ENCODE peak calls at places on chromosomes 3 and 15, in four cellular contexts. One of them, this sample, is unnamed.

GRCh38 chr3:40911928-40912327 is 287.4 kb upstream of the CTNNB1 start:
- DNase-seq in omental fat pad: no peak
- DNase-seq in hepatocyte: peak
- DNase-seq in WTC11: no peak
- DNase-seq in this sample: no peak

GRCh38 chr3:141949972-141950371 is 73.5 kb downstream of the ATP1B3 start:
- DNase-seq in omental fat pad: no peak
- DNase-seq in hepatocyte: no peak
- DNase-seq in WTC11: no peak
- DNase-seq in this sample: no peak

GRCh38 chr3:157650699-157651098 is 147.5 kb upstream of the VEPH1 start:
- DNase-seq in hepatocyte: no peak
- DNase-seq in omental fat pad: no peak
- DNase-seq in WTC11: no peak
- DNase-seq in this sample: no peak

GRCh38 chr15:44194397-44195150 is 497 bp downstream of the FRMD5 start:
- DNase-seq in hepatocyte: peak
- DNase-seq in WTC11: no peak
- DNase-seq in omental fat pad: no peak
- DNase-seq in this sample: no peak

GRCh38 chr3:85678713-85679112 is 719.9 kb downstream of the CADM2 start:
- DNase-seq in omental fat pad: no peak
- DNase-seq in WTC11: no peak
- DNase-seq in hepatocyte: no peak
- DNase-seq in this sample: no peak

GRCh38 chr15:77867266-77868047 is 210.1 kb downstream of the TBC1D2B start:
- DNase-seq in omental fat pad: no peak
- DNase-seq in hepatocyte: no peak
- DNase-seq in WTC11: no peak
- DNase-seq in this sample: no peak

GRCh38 chr3:149401215-149401925 is 23.9 kb upstream of the TM4SF1 start:
- DNase-seq in omental fat pad: no peak
- DNase-seq in WTC11: no peak
- DNase-seq in hepatocyte: peak
- DNase-seq in this sample: no peak

GRCh38 chr3:30747771-30748281 is 141.4 kb downstream of the TGFBR2 start:
- DNase-seq in WTC11: no peak
- DNase-seq in omental fat pad: no peak
- DNase-seq in hepatocyte: peak
- DNase-seq in this sample: no peak

GRCh38 chr3:115623414-115623868 is at the start of gene GAP43:
- DNase-seq in WTC11: peak
- DNase-seq in omental fat pad: no peak
- DNase-seq in hepatocyte: peak
- DNase-seq in this sample: peak

GRCh38 chr3:57682284-57682683 is 10.6 kb downstream of the DENND6A start:
- DNase-seq in WTC11: no peak
- DNase-seq in hepatocyte: no peak
- DNase-seq in omental fat pad: no peak
- DNase-seq in this sample: no peak
- TF ChIP-seq CTCF in WTC11: no peak
- TF ChIP-seq CTCF in hepatocyte: peak
- TF ChIP-seq CTCF in omental fat pad: no peak
- TF ChIP-seq CTCF in this sample: no peak

GRCh38 chr3:136949708-136950107 is 8.1 kb upstream of the IL20RB start:
- DNase-seq in hepatocyte: no peak
- DNase-seq in omental fat pad: no peak
- DNase-seq in WTC11: no peak
- DNase-seq in this sample: no peak
- TF ChIP-seq CTCF in hepatocyte: peak
- TF ChIP-seq CTCF in omental fat pad: no peak
- TF ChIP-seq CTCF in WTC11: no peak
- TF ChIP-seq CTCF in this sample: peak

GRCh38 chr3:128906804-128907525 is 27.5 kb downstream of the ACAD9 start:
- DNase-seq in hepatocyte: no peak
- DNase-seq in omental fat pad: no peak
- DNase-seq in WTC11: no peak
- DNase-seq in this sample: no peak

GRCh38 chr3:128908951-128909350 is 29.5 kb downstream of the ACAD9 start:
- DNase-seq in omental fat pad: no peak
- DNase-seq in WTC11: no peak
- DNase-seq in hepatocyte: no peak
- DNase-seq in this sample: no peak

GRCh38 chr3:128911911-128912310 is 32.5 kb downstream of the ACAD9 start:
- DNase-seq in WTC11: no peak
- DNase-seq in hepatocyte: no peak
- DNase-seq in omental fat pad: no peak
- DNase-seq in this sample: no peak

GRCh38 chr3:128907706-128908445 is 28.5 kb downstream of the ACAD9 start:
- DNase-seq in omental fat pad: no peak
- DNase-seq in hepatocyte: no peak
- DNase-seq in WTC11: no peak
- DNase-seq in this sample: no peak

DNA sequence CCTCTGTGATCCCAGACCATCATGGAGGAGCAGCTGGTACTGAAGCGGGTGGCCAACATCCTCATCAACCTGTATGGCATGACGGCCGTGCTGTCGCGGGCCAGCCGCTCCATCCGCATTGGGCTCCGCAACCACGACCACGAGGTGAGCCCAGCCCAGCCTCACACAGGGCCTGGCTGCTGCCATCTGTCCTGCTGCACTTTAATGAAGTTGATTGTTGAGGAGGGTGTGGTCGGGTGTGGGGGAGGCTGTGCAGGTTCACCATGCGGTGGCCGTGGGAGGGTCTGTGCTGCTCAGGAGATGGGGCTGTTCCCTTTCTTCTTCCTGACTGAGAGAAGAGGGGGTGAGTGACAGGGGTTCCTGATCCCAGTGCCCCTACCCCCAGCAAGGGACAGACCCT is 30.6 kb downstream of the ACAD9 start:
- DNase-seq in hepatocyte: no peak
- DNase-seq in WTC11: no peak
- DNase-seq in omental fat pad: no peak
- DNase-seq in this sample: no peak
- TF ChIP-seq CTCF in hepatocyte: no peak
- TF ChIP-seq CTCF in WTC11: no peak
- TF ChIP-seq CTCF in omental fat pad: no peak
- TF ChIP-seq CTCF in this sample: no peak

GRCh38 chr3:112175646-112176045 is 42.6 kb upstream of the GCSAM start:
- DNase-seq in omental fat pad: no peak
- DNase-seq in WTC11: no peak
- DNase-seq in hepatocyte: no peak
- DNase-seq in this sample: no peak

GRCh38 chr3:112171144-112171543 is 38.1 kb upstream of the GCSAM start:
- DNase-seq in omental fat pad: no peak
- DNase-seq in hepatocyte: no peak
- DNase-seq in WTC11: no peak
- DNase-seq in this sample: no peak

GRCh38 chr3:112170046-112170445 is 37.0 kb upstream of the GCSAM start:
- DNase-seq in hepatocyte: no peak
- DNase-seq in WTC11: no peak
- DNase-seq in omental fat pad: no peak
- DNase-seq in this sample: no peak

DNA sequence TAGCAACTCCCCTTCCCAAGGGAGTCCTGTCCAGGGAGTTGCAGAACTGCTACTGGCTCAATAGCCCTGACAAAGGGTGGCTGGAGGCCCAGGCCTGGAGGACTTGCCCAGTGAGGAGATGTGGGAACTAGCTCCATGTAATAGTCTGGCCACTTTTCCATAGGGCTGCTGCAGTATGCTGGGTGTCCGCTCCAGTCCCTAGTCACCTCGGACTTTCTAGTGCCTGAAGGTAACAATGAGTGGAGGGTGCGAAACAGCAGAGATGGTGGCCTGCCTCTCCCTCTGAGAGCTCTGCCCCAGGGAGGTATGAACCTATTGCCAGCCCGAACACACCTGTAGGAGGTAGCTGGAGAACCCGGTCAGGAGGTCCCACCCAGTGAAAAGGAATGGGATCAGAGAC is 42.0 kb upstream of the GCSAM start:
- DNase-seq in hepatocyte: no peak
- DNase-seq in omental fat pad: no peak
- DNase-seq in WTC11: no peak
- DNase-seq in this sample: no peak
- TF ChIP-seq CTCF in hepatocyte: no peak
- TF ChIP-seq CTCF in omental fat pad: no peak
- TF ChIP-seq CTCF in WTC11: no peak
- TF ChIP-seq CTCF in this sample: no peak

GRCh38 chr3:188527389-188527788 is 373.4 kb downstream of the LPP start:
- DNase-seq in WTC11: no peak
- DNase-seq in omental fat pad: no peak
- DNase-seq in hepatocyte: no peak
- DNase-seq in this sample: no peak

GRCh38 chr3:188528390-188528789 is 374.4 kb downstream of the LPP start:
- DNase-seq in omental fat pad: no peak
- DNase-seq in hepatocyte: no peak
- DNase-seq in WTC11: no peak
- DNase-seq in this sample: no peak

GRCh38 chr3:188531210-188531609 is 377.3 kb downstream of the LPP start:
- DNase-seq in hepatocyte: no peak
- DNase-seq in omental fat pad: no peak
- DNase-seq in WTC11: no peak
- DNase-seq in this sample: no peak

GRCh38 chr3:188526057-188526456 is 372.1 kb downstream of the LPP start:
- DNase-seq in hepatocyte: no peak
- DNase-seq in WTC11: no peak
- DNase-seq in omental fat pad: no peak
- DNase-seq in this sample: no peak

DNA sequence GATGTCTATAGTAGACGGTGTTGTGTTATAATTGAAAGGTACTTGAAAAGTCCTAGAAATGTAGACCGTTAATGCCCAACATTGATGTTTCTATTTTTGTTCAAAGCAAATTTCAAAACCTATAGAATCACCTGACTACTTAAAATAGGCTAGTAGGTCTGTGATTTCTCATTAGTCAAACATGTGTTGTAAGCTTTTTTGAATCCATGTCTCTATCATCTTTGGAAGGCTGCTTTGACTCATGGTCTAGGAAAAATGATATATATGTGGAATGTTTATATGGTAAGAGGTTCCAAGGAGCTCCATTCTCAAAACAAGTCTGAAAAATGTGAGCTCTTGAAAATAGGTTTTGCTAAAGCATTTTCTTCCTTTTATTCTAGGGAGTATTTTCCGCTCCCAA is 375.3 kb downstream of the LPP start:
- DNase-seq in WTC11: no peak
- DNase-seq in omental fat pad: no peak
- DNase-seq in hepatocyte: no peak
- DNase-seq in this sample: no peak
- TF ChIP-seq CTCF in WTC11: no peak
- TF ChIP-seq CTCF in omental fat pad: no peak
- TF ChIP-seq CTCF in hepatocyte: no peak
- TF ChIP-seq CTCF in this sample: no peak

GRCh38 chr3:164004205-164004604 is 1074.1 kb downstream of the SI start:
- DNase-seq in omental fat pad: no peak
- DNase-seq in hepatocyte: peak
- DNase-seq in WTC11: peak
- DNase-seq in this sample: no peak
- TF ChIP-seq CTCF in omental fat pad: no peak
- TF ChIP-seq CTCF in hepatocyte: no peak
- TF ChIP-seq CTCF in WTC11: peak
- TF ChIP-seq CTCF in this sample: no peak

This sample was measured in nephron progenitor cell.